ENCODE peak calls at places on chromosomes 1 and 21, in eight cellular contexts. One of them, this sample, is unnamed.

GRCh38 chr1:7218210-7218832 is 433.1 kb downstream of the CAMTA1 start:
- DNase-seq in cardiac septum: no peak
- DNase-seq in stimulated activated CD4-positive, alpha-beta T cell treated with anti-CD3 and anti-CD28 coated beads, Interleukin-12 subunit alpha, Interleukin-12 subunit beta, amount 100 ng/mL, for 48 hours: peak; percentile 30
- DNase-seq in heart left ventricle: no peak
- DNase-seq in fibroblast of lung: peak; percentile 67
- DNase-seq in ovary: no peak
- DNase-seq in SK-N-DZ: peak; percentile 60
- DNase-seq in GM12891: peak; percentile 41
- DNase-seq in this sample: peak; percentile 48

GRCh38 chr1:202858789-202859414 is 30.0 kb downstream of the RABIF start:
- DNase-seq in cardiac septum: peak; percentile 77
- DNase-seq in stimulated activated CD4-positive, alpha-beta T cell treated with anti-CD3 and anti-CD28 coated beads, Interleukin-12 subunit alpha, Interleukin-12 subunit beta, amount 100 ng/mL, for 48 hours: no peak
- DNase-seq in heart left ventricle: peak; percentile 73
- DNase-seq in fibroblast of lung: no peak
- DNase-seq in ovary: peak; percentile 64
- DNase-seq in SK-N-DZ: no peak
- DNase-seq in GM12891: no peak
- DNase-seq in this sample: no peak

GRCh38 chr1:106746448-106747085 is 309.9 kb upstream of the PRMT6 start:
- DNase-seq in cardiac septum: no peak
- DNase-seq in stimulated activated CD4-positive, alpha-beta T cell treated with anti-CD3 and anti-CD28 coated beads, Interleukin-12 subunit alpha, Interleukin-12 subunit beta, amount 100 ng/mL, for 48 hours: no peak
- DNase-seq in heart left ventricle: no peak
- DNase-seq in fibroblast of lung: peak; percentile 2
- DNase-seq in ovary: no peak
- DNase-seq in SK-N-DZ: peak; percentile 51
- DNase-seq in GM12891: no peak
- DNase-seq in this sample: no peak

GRCh38 chr1:229758101-229759036 is 132.3 kb downstream of the URB2 start:
- DNase-seq in cardiac septum: no peak
- DNase-seq in stimulated activated CD4-positive, alpha-beta T cell treated with anti-CD3 and anti-CD28 coated beads, Interleukin-12 subunit alpha, Interleukin-12 subunit beta, amount 100 ng/mL, for 48 hours: no peak
- DNase-seq in heart left ventricle: no peak
- DNase-seq in fibroblast of lung: no peak
- DNase-seq in ovary: no peak
- DNase-seq in SK-N-DZ: no peak
- DNase-seq in GM12891: no peak
- DNase-seq in this sample: no peak

GRCh38 chr1:154866995-154867795 is 2.9 kb downstream of the KCNN3 start:
- DNase-seq in cardiac septum: no peak
- DNase-seq in stimulated activated CD4-positive, alpha-beta T cell treated with anti-CD3 and anti-CD28 coated beads, Interleukin-12 subunit alpha, Interleukin-12 subunit beta, amount 100 ng/mL, for 48 hours: no peak
- DNase-seq in heart left ventricle: peak; percentile 42
- DNase-seq in fibroblast of lung: peak; percentile 24
- DNase-seq in ovary: no peak
- DNase-seq in SK-N-DZ: no peak
- DNase-seq in GM12891: no peak
- DNase-seq in this sample: peak; percentile 83

GRCh38 chr1:167706363-167706762 is 15.4 kb upstream of the MPZL1 start:
- DNase-seq in cardiac septum: no peak
- DNase-seq in stimulated activated CD4-positive, alpha-beta T cell treated with anti-CD3 and anti-CD28 coated beads, Interleukin-12 subunit alpha, Interleukin-12 subunit beta, amount 100 ng/mL, for 48 hours: no peak
- DNase-seq in heart left ventricle: no peak
- DNase-seq in fibroblast of lung: no peak
- DNase-seq in ovary: no peak
- DNase-seq in SK-N-DZ: no peak
- DNase-seq in GM12891: no peak
- DNase-seq in this sample: no peak

GRCh38 chr1:154407021-154407865 is 2.1 kb downstream of the IL6R start:
- DNase-seq in cardiac septum: no peak
- DNase-seq in stimulated activated CD4-positive, alpha-beta T cell treated with anti-CD3 and anti-CD28 coated beads, Interleukin-12 subunit alpha, Interleukin-12 subunit beta, amount 100 ng/mL, for 48 hours: peak; percentile 72
- DNase-seq in heart left ventricle: no peak
- DNase-seq in fibroblast of lung: no peak
- DNase-seq in ovary: no peak
- DNase-seq in SK-N-DZ: no peak
- DNase-seq in GM12891: no peak
- DNase-seq in this sample: no peak

GRCh38 chr1:186429017-186429416 is 31.9 kb downstream of the PDC start:
- DNase-seq in cardiac septum: no peak
- DNase-seq in stimulated activated CD4-positive, alpha-beta T cell treated with anti-CD3 and anti-CD28 coated beads, Interleukin-12 subunit alpha, Interleukin-12 subunit beta, amount 100 ng/mL, for 48 hours: no peak
- DNase-seq in heart left ventricle: no peak
- DNase-seq in fibroblast of lung: no peak
- DNase-seq in ovary: no peak
- DNase-seq in SK-N-DZ: no peak
- DNase-seq in GM12891: no peak
- DNase-seq in this sample: no peak

GRCh38 chr1:65791860-65792670 is 630 bp upstream of the PDE4B start:
- DNase-seq in cardiac septum: peak; percentile 70
- DNase-seq in stimulated activated CD4-positive, alpha-beta T cell treated with anti-CD3 and anti-CD28 coated beads, Interleukin-12 subunit alpha, Interleukin-12 subunit beta, amount 100 ng/mL, for 48 hours: no peak
- DNase-seq in heart left ventricle: no peak
- DNase-seq in fibroblast of lung: peak; percentile 52
- DNase-seq in ovary: no peak
- DNase-seq in SK-N-DZ: peak; percentile 34
- DNase-seq in GM12891: no peak
- DNase-seq in this sample: peak; percentile 1

GRCh38 chr1:3772027-3772714 is 378 bp upstream of the SMIM1 start:
- DNase-seq in cardiac septum: peak; percentile 94
- DNase-seq in stimulated activated CD4-positive, alpha-beta T cell treated with anti-CD3 and anti-CD28 coated beads, Interleukin-12 subunit alpha, Interleukin-12 subunit beta, amount 100 ng/mL, for 48 hours: peak; percentile 84
- DNase-seq in heart left ventricle: peak; percentile 93
- DNase-seq in fibroblast of lung: peak; percentile 72
- DNase-seq in ovary: peak; percentile 95
- DNase-seq in SK-N-DZ: peak; percentile 73
- DNase-seq in GM12891: peak; percentile 99
- DNase-seq in this sample: peak; percentile 56

GRCh38 chr21:44713130-44713529 is 1.8 kb upstream of the TSPEAR start:
- DNase-seq in cardiac septum: peak; percentile 75
- DNase-seq in stimulated activated CD4-positive, alpha-beta T cell treated with anti-CD3 and anti-CD28 coated beads, Interleukin-12 subunit alpha, Interleukin-12 subunit beta, amount 100 ng/mL, for 48 hours: no peak
- DNase-seq in heart left ventricle: no peak
- DNase-seq in fibroblast of lung: no peak
- DNase-seq in ovary: no peak
- DNase-seq in SK-N-DZ: no peak
- DNase-seq in GM12891: no peak
- DNase-seq in this sample: no peak

GRCh38 chr21:30463713-30464112 is 16.5 kb downstream of the KRTAP19-1 start:
- DNase-seq in cardiac septum: no peak
- DNase-seq in stimulated activated CD4-positive, alpha-beta T cell treated with anti-CD3 and anti-CD28 coated beads, Interleukin-12 subunit alpha, Interleukin-12 subunit beta, amount 100 ng/mL, for 48 hours: no peak
- DNase-seq in heart left ventricle: no peak
- DNase-seq in fibroblast of lung: no peak
- DNase-seq in ovary: no peak
- DNase-seq in SK-N-DZ: peak; percentile 2
- DNase-seq in GM12891: peak; percentile 5
- DNase-seq in this sample: no peak

GRCh38 chr21:38272215-38272614 is 15.4 kb downstream of the KCNJ15 start:
- DNase-seq in cardiac septum: peak; percentile 83
- DNase-seq in stimulated activated CD4-positive, alpha-beta T cell treated with anti-CD3 and anti-CD28 coated beads, Interleukin-12 subunit alpha, Interleukin-12 subunit beta, amount 100 ng/mL, for 48 hours: no peak
- DNase-seq in heart left ventricle: no peak
- DNase-seq in fibroblast of lung: no peak
- DNase-seq in ovary: no peak
- DNase-seq in SK-N-DZ: no peak
- DNase-seq in GM12891: no peak
- DNase-seq in this sample: no peak

GRCh38 chr1:2128189-2128901 is 66.2 kb downstream of the FAAP20 start:
- DNase-seq in cardiac septum: peak; percentile 58
- DNase-seq in stimulated activated CD4-positive, alpha-beta T cell treated with anti-CD3 and anti-CD28 coated beads, Interleukin-12 subunit alpha, Interleukin-12 subunit beta, amount 100 ng/mL, for 48 hours: no peak
- DNase-seq in heart left ventricle: peak; percentile 16
- DNase-seq in fibroblast of lung: no peak
- DNase-seq in ovary: no peak
- DNase-seq in SK-N-DZ: no peak
- DNase-seq in GM12891: no peak
- DNase-seq in this sample: no peak

GRCh38 chr1:48536477-48536876 is 64.5 kb upstream of the SPATA6 start:
- DNase-seq in cardiac septum: no peak
- DNase-seq in stimulated activated CD4-positive, alpha-beta T cell treated with anti-CD3 and anti-CD28 coated beads, Interleukin-12 subunit alpha, Interleukin-12 subunit beta, amount 100 ng/mL, for 48 hours: no peak
- DNase-seq in heart left ventricle: no peak
- DNase-seq in fibroblast of lung: no peak
- DNase-seq in ovary: no peak
- DNase-seq in SK-N-DZ: no peak
- DNase-seq in GM12891: no peak
- DNase-seq in this sample: no peak

GRCh38 chr1:36349241-36349671 is 25.8 kb upstream of the EVA1B start:
- DNase-seq in cardiac septum: no peak
- DNase-seq in stimulated activated CD4-positive, alpha-beta T cell treated with anti-CD3 and anti-CD28 coated beads, Interleukin-12 subunit alpha, Interleukin-12 subunit beta, amount 100 ng/mL, for 48 hours: no peak
- DNase-seq in heart left ventricle: no peak
- DNase-seq in fibroblast of lung: peak; percentile 59
- DNase-seq in ovary: no peak
- DNase-seq in SK-N-DZ: no peak
- DNase-seq in GM12891: peak; percentile 71
- DNase-seq in this sample: peak; percentile 34

GRCh38 chr1:6580588-6581270 is 935 bp downstream of the ZBTB48 start:
- DNase-seq in cardiac septum: no peak
- DNase-seq in stimulated activated CD4-positive, alpha-beta T cell treated with anti-CD3 and anti-CD28 coated beads, Interleukin-12 subunit alpha, Interleukin-12 subunit beta, amount 100 ng/mL, for 48 hours: no peak
- DNase-seq in heart left ventricle: no peak
- DNase-seq in fibroblast of lung: no peak
- DNase-seq in ovary: no peak
- DNase-seq in SK-N-DZ: no peak
- DNase-seq in GM12891: no peak
- DNase-seq in this sample: no peak